ENCODE peak calls at places on chromosomes 7 and 10, in five cellular contexts. F, Q, J, H and T are unnamed samples.
A peak's percentile ranks its signal among the peaks of the same experiment; 100 is the strongest.

GRCh38 chr10:132676193-132676891 is 109.6 kb downstream of the NKX6-2 start:
- DNase-seq in J (no peak), Q (peak; percentile 8), F (no peak), H (no peak), T (no peak)

GRCh38 chr7:141221007-141221612 is 147.2 kb downstream of the TMEM178B start:
- DNase-seq in H (no peak), F (no peak), Q (no peak), J (no peak), T (peak; percentile 71)

GRCh38 chr10:58830748-58831147 is 318.1 kb downstream of the BICC1 start:
- DNase-seq in Q (no peak), J (no peak), F (no peak), H (no peak), T (no peak)

GRCh38 chr7:137755846-137756685 is 90.7 kb downstream of the DGKI start:
- DNase-seq in J (no peak), F (no peak), H (no peak), Q (no peak), T (no peak)

GRCh38 chr10:128087884-128088695 is 38.1 kb downstream of the MKI67 start:
- DNase-seq in F (no peak), H (peak; percentile 27), J (peak; percentile 25), Q (no peak), T (no peak)

GRCh38 chr7:139648941-139649425 is 125.5 kb downstream of the CLEC2L start:
- DNase-seq in J (no peak), Q (no peak), F (peak; percentile 40), H (no peak), T (no peak)

GRCh38 chr10:26215923-26216576 is 524 bp upstream of the GAD2 start:
- DNase-seq in J (no peak), F (peak; percentile 9), Q (no peak), H (no peak), T (peak; percentile 27)

GRCh38 chr7:28957064-28957821 is 887 bp downstream of the TRIL start:
- DNase-seq in J (no peak), H (peak; percentile 29), F (no peak), Q (peak; percentile 64), T (peak; percentile 50)

GRCh38 chr10:12504176-12504575 is 154.8 kb downstream of the CAMK1D start:
- DNase-seq in F (no peak), J (no peak), H (no peak), Q (no peak), T (no peak)

GRCh38 chr10:124145109-124145860 is 51.9 kb upstream of the CHST15 start:
- DNase-seq in F (peak; percentile 39), Q (no peak), J (peak; percentile 12), H (peak; percentile 5), T (no peak)

GRCh38 chr10:125148576-125148975 is 11.8 kb downstream of the CTBP2 start:
- DNase-seq in Q (no peak), F (no peak), J (no peak), H (no peak), T (no peak)

GRCh38 chr7:46071601-46072000 is 150.5 kb upstream of the IGFBP3 start:
- DNase-seq in H (no peak), Q (no peak), F (no peak), J (peak; percentile 19), T (peak; percentile 31)

GRCh38 chr7:17781491-17782215 is 158.6 kb downstream of the SNX13 start:
- DNase-seq in F (no peak), H (peak; percentile 5), Q (no peak), J (peak; percentile 61), T (peak; percentile 70)

GRCh38 chr7:129354428-129355157 is 79.6 kb upstream of the STRIP2 start:
- DNase-seq in H (no peak), F (no peak), J (no peak), Q (no peak), T (no peak)

GRCh38 chr7:5212633-5213285 is 22.7 kb downstream of the WIPI2 start:
- DNase-seq in H (no peak), J (no peak), Q (no peak), F (no peak), T (no peak)

GRCh38 chr7:134420509-134421125 is 38.3 kb downstream of the AKR1B1 start:
- DNase-seq in Q (no peak), H (peak; percentile 87), F (peak; percentile 38), J (peak; percentile 55), T (peak; percentile 54)

GRCh38 chr7:148987751-148988512 is 40.4 kb downstream of the PDIA4 start:
- DNase-seq in F (no peak), H (no peak), J (peak; percentile 42), Q (no peak), T (no peak)

GRCh38 chr10:14063531-14064317 is 267.0 kb downstream of the FRMD4A start:
- DNase-seq in J (no peak), H (no peak), Q (no peak), F (no peak), T (peak; percentile 95)

GRCh38 chr10:60679388-60679987 is 98.8 kb upstream of the CDK1 start:
- DNase-seq in F (no peak), J (no peak), Q (no peak), H (peak; percentile 5), T (no peak)

GRCh38 chr10:79238606-79239005 is 108.7 kb upstream of the PPIF start:
- DNase-seq in F (no peak), H (no peak), Q (no peak), J (peak; percentile 37), T (no peak)

GRCh38 chr7:65216469-65216868 is 157.2 kb upstream of the ZNF92 start:
- DNase-seq in Q (no peak), J (peak; percentile 52), F (peak; percentile 32), H (peak; percentile 67), T (peak; percentile 77)

GRCh38 chr10:31936933-31937332 is 8.3 kb upstream of the ARHGAP12 start:
- DNase-seq in H (peak; percentile 53), J (peak; percentile 81), F (no peak), Q (no peak), T (no peak)
- H3K27ac ChIP-seq in H (no peak overlapping the region), J (peak overlapping the region; percentile 59), F (no peak overlapping the region), Q (peak overlapping the region; percentile 45), T (no peak overlapping the region)

GRCh38 chr10:6347391-6347951 is 144.7 kb downstream of the PFKFB3 start:
- DNase-seq in J (no peak), F (no peak), Q (no peak), H (no peak), T (no peak)
- H3K4me1 ChIP-seq in J (no peaks in the 10 kb centered on the region), F (no peaks in the 10 kb centered on the region), Q (no peaks in the 10 kb centered on the region), H (peaks cover 2% of the 10 kb centered on the region), T (peaks cover 4% of the 10 kb centered on the region)

DNA sequence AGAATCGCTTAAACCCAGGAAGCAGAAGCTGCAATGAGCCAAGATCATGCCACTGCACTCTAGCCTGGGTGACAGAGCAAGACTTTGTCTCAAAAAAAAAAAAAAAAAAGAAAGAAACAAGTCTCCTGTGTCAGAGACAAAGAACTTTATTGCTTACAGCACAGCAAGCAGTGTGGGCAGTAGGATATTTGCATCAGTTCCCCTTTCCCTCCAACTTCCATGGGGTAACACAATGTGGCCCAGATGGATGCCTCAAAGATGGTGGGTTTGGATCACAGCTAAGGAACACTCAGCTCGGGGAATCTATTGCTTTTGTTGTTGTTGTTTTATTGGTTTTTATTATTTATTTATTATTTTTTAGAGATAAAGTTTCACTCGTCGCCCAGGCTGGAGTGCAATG is 5.4 kb downstream of the PSPH start:
- DNase-seq in F (no peak), J (no peak), Q (no peak), H (no peak), T (no peak)
- H3K27ac ChIP-seq in F (no peak overlapping the region), J (no peak overlapping the region), Q (no peak overlapping the region), H (no peak overlapping the region), T (no peak overlapping the region)

GRCh38 chr10:91601212-91601611 is 31.7 kb downstream of the PPP1R3C start:
- DNase-seq in F (no peak), H (no peak), Q (no peak), J (no peak), T (no peak)
- H3K4me1 ChIP-seq in F (peaks cover 3% of the 10 kb centered on the region), H (peaks cover 4% of the 10 kb centered on the region), Q (peaks cover 63% of the 10 kb centered on the region), J (peaks cover 43% of the 10 kb centered on the region), T (peaks cover 39% of the 10 kb centered on the region)

GRCh38 chr10:95509281-95509680 is 51.9 kb downstream of the SORBS1 start:
- DNase-seq in H (no peak), Q (no peak), J (no peak), F (no peak), T (no peak)

GRCh38 chr10:95508730-95509129 is 52.4 kb downstream of the SORBS1 start:
- DNase-seq in J (no peak), F (peak; percentile 51), Q (no peak), H (peak; percentile 78), T (peak; percentile 65)

GRCh38 chr10:95513008-95513589 is 48.1 kb downstream of the SORBS1 start:
- DNase-seq in Q (no peak), F (no peak), H (peak; percentile 32), J (no peak), T (no peak)

GRCh38 chr10:95513941-95514392 is 47.2 kb downstream of the SORBS1 start:
- DNase-seq in H (no peak), J (peak; percentile 77), Q (no peak), F (peak; percentile 51), T (peak; percentile 43)

DNA sequence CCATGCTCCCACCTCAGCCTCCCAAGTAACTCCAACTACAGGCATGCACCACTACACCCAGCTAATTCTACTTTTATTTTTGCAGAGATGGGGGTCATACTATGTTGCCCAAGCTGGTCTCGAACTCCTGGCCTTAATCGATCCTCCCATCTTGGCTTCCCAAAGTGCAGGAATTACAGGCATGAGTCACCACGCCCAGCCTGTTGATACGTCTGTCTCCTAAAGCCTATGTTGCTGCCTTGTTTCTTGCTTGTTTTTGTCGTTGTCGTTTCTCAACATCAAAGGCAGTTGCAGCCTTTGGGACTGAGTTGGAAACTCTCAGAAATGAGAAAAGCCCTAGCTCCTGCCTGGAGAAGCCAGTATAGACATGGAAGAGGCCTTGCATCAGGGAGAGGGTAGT is 49.9 kb downstream of the SORBS1 start:
- DNase-seq in J (no peak), F (no peak), Q (no peak), H (no peak), T (no peak)
- H3K27ac ChIP-seq in J (no peak overlapping the region), F (peak overlapping the region; percentile 64), Q (no peak overlapping the region), H (no peak overlapping the region), T (no peak overlapping the region)

GRCh38 chr7:112987171-112987570 is 99.5 kb downstream of the GPR85 start:
- DNase-seq in J (no peak), H (no peak), F (no peak), Q (no peak), T (no peak)

GRCh38 chr7:112985377-112985987 is 101.1 kb downstream of the GPR85 start:
- DNase-seq in F (peak; percentile 9), H (no peak), Q (no peak), J (peak; percentile 60), T (peak; percentile 68)

GRCh38 chr7:112989531-112989930 is 97.1 kb downstream of the GPR85 start:
- DNase-seq in F (no peak), Q (no peak), J (no peak), H (no peak), T (no peak)

GRCh38 chr7:112982441-112983063 is 104.1 kb downstream of the GPR85 start:
- DNase-seq in J (no peak), H (no peak), Q (no peak), F (no peak), T (no peak)

GRCh38 chr7:112986256-112987031 is 100.2 kb downstream of the GPR85 start:
- DNase-seq in Q (no peak), F (no peak), J (peak; percentile 45), H (no peak), T (peak; percentile 61)
- H3K4me1 ChIP-seq in Q (peaks cover 10% of the 10 kb centered on the region), F (no peaks in the 10 kb centered on the region), J (peaks cover 40% of the 10 kb centered on the region), H (no peaks in the 10 kb centered on the region), T (peaks cover 18% of the 10 kb centered on the region)